ENCODE peak calls at places on chromosomes 4 and X, in six cellular contexts. T, R, S, I, Z and K are unnamed samples.

GRCh38 chr4:10643600-10644425 is 40.8 kb downstream of the CLNK start:
- DNase-seq in T (no peak), R (no peak), S (no peak), I (no peak), Z (no peak), K (no peak)

GRCh38 chr4:110049951-110050925 is 137.6 kb downstream of the EGF start:
- DNase-seq in T (peak), R (peak), S (peak), I (peak), Z (peak), K (no peak)

GRCh38 chr4:164997324-164997723 is 19.9 kb upstream of the TRIM61 start:
- DNase-seq in T (peak), R (no peak), S (no peak), I (no peak), Z (no peak), K (no peak)

GRCh38 chr4:15961778-15962510 is 1.0 kb downstream of the FGFBP2 start:
- DNase-seq in T (no peak), R (no peak), S (no peak), I (no peak), Z (no peak), K (no peak)

GRCh38 chr4:111842336-111842735 is 302.9 kb upstream of the FAM241A start:
- DNase-seq in T (no peak), R (no peak), S (no peak), I (no peak), Z (no peak), K (no peak)

GRCh38 chrX:123993326-123993725 is 31.8 kb downstream of the STAG2 start:
- DNase-seq in T (peak), R (no peak), S (no peak), I (no peak), Z (no peak), K (no peak)

GRCh38 chrX:118560380-118560932 is 64.8 kb downstream of the DOCK11 start:
- DNase-seq in T (no peak), R (no peak), S (no peak), I (no peak), Z (no peak), K (no peak)

GRCh38 chr4:105389167-105389566 is 84.7 kb downstream of the PPA2 start:
- DNase-seq in T (no peak), R (no peak), S (no peak), I (no peak), Z (no peak), K (no peak)

GRCh38 chr4:7420661-7421040 is 14.1 kb downstream of the PSAPL1 start:
- DNase-seq in T (no peak), R (no peak), S (no peak), I (no peak), Z (no peak), K (peak)

GRCh38 chr4:79317711-79318110 is 8.2 kb downstream of the NAA11 start:
- DNase-seq in T (no peak), R (no peak), S (no peak), I (no peak), Z (no peak), K (no peak)